ENCODE peak calls at places on chromosomes 3 and 15, in nine cellular contexts. O, D, J, N, S, K, A, B and X are unnamed samples.

GRCh38 chr3:157290761-157291160 is 130.8 kb upstream of the CCNL1 start:
- DNase-seq in O (no peak), D (no peak), J (no peak), N (no peak), S (no peak), K (no peak), A (no peak), B (peak; percentile 80), X (no peak)

GRCh38 chr3:174495231-174495755 is 363.8 kb upstream of the NAALADL2 start:
- DNase-seq in O (no peak), D (no peak), J (no peak), N (no peak), S (no peak), K (no peak), A (no peak), B (peak; percentile 23), X (no peak)

GRCh38 chr3:99012051-99012450 is 110.6 kb upstream of the DCBLD2 start:
- DNase-seq in O (no peak), D (no peak), J (no peak), N (no peak), S (no peak), K (no peak), A (no peak), B (peak; percentile 80), X (no peak)

GRCh38 chr15:75693501-75694240 is 19.0 kb downstream of the CSPG4 start:
- DNase-seq in O (no peak), D (no peak), J (no peak), N (no peak), S (no peak), K (no peak), A (no peak), B (peak; percentile 84), X (no peak)

GRCh38 chr15:77225641-77226040 is 154.7 kb upstream of the TSPAN3 start:
- DNase-seq in O (no peak), D (no peak), J (no peak), N (no peak), S (no peak), K (no peak), A (no peak), B (no peak), X (no peak)

GRCh38 chr15:39506146-39506545 is 74.7 kb upstream of the THBS1 start:
- DNase-seq in O (no peak), D (no peak), J (no peak), N (no peak), S (no peak), K (no peak), A (no peak), B (peak; percentile 91), X (no peak)

GRCh38 chr15:51387699-51388041 is 46.2 kb downstream of the GLDN start:
- DNase-seq in O (no peak), D (no peak), J (no peak), N (no peak), S (no peak), K (no peak), A (no peak), B (no peak), X (no peak)

GRCh38 chr15:86555939-86556725 is 476.5 kb downstream of the AGBL1 start:
- DNase-seq in O (no peak), D (no peak), J (no peak), N (no peak), S (no peak), K (no peak), A (no peak), B (peak; percentile 48), X (no peak)

GRCh38 chr3:29605845-29606244 is 325.0 kb downstream of the RBMS3 start:
- DNase-seq in O (no peak), D (no peak), J (no peak), N (no peak), S (no peak), K (no peak), A (no peak), B (peak; percentile 70), X (no peak)

GRCh38 chr3:186510374-186511079 is 33.7 kb downstream of the CRYGS start:
- DNase-seq in O (no peak), D (no peak), J (no peak), N (no peak), S (no peak), K (no peak), A (no peak), B (peak; percentile 38), X (no peak)

GRCh38 chr3:49181351-49181750 is 10.0 kb downstream of the KLHDC8B start:
- DNase-seq in O (no peak), D (no peak), J (no peak), N (no peak), S (no peak), K (no peak), A (no peak), B (no peak), X (no peak)

GRCh38 chr3:133474251-133474801 is 74.5 kb downstream of the BFSP2 start:
- DNase-seq in O (no peak), D (no peak), J (no peak), N (peak; percentile 69), S (peak; percentile 61), K (no peak), A (no peak), B (peak; percentile 42), X (no peak)

GRCh38 chr15:66161575-66162118 is 91.9 kb downstream of the MEGF11 start:
- DNase-seq in O (no peak), D (no peak), J (no peak), N (no peak), S (no peak), K (no peak), A (no peak), B (no peak), X (no peak)

GRCh38 chr3:48423883-48424695 is 5.8 kb downstream of the PLXNB1 start:
- DNase-seq in O (no peak), D (no peak), J (no peak), N (no peak), S (no peak), K (no peak), A (no peak), B (no peak), X (no peak)

DNA sequence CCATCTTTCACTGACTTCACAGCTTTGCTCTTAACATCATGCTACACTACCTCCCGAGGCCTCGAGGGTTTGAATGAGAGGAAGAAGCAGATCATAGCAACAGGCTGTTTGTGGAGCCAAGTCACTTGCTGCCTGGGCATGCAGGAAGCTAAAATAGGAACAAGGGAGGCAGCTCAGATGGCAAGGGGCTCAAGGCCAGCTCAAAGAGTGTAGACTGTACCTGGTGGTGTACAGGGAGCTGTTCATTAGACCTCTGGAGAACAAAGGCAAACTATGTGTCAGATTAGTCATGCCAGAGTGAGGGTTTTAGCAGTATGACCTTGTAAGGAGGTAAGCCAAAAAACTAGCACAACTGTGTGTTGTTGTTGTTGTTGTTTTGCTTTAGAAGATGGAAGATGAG is 28.8 kb downstream of the ARRDC4 start:
- DNase-seq in O (no peak), D (no peak), J (no peak), N (no peak), S (no peak), K (no peak), A (no peak), B (no peak), X (no peak)
- H3K9me3 ChIP-seq in O (peaks cover 14% of the 10 kb centered on the region), D (peaks cover 6% of the 10 kb centered on the region), J (no peaks in the 10 kb centered on the region), N (peaks cover 3% of the 10 kb centered on the region), S (no peaks in the 10 kb centered on the region), K (no peaks in the 10 kb centered on the region), A (peaks cover 10% of the 10 kb centered on the region), B (no peaks in the 10 kb centered on the region), X (no peaks in the 10 kb centered on the region)

GRCh38 chr15:88654430-88655102 is 15.8 kb downstream of the ISG20 start:
- DNase-seq in O (no peak), D (no peak), J (no peak), N (no peak), S (no peak), K (no peak), A (peak; percentile 68), B (no peak), X (no peak)
- H3K27ac ChIP-seq in O (no peak overlapping the region), D (no peak overlapping the region), J (no peak overlapping the region), N (no peak overlapping the region), S (no peak overlapping the region), K (no peak overlapping the region), A (no peak overlapping the region), B (no peak overlapping the region), X (no peak overlapping the region)

GRCh38 chr15:58489693-58490404 is 58.1 kb downstream of the LIPC start:
- DNase-seq in O (no peak), D (no peak), J (no peak), N (no peak), S (no peak), K (no peak), A (no peak), B (no peak), X (no peak)

GRCh38 chr15:58491151-58491473 is 59.3 kb downstream of the LIPC start:
- DNase-seq in O (no peak), D (no peak), J (no peak), N (no peak), S (no peak), K (no peak), A (no peak), B (no peak), X (no peak)

GRCh38 chr15:58487724-58488120 is 55.9 kb downstream of the LIPC start:
- DNase-seq in O (no peak), D (no peak), J (no peak), N (no peak), S (no peak), K (no peak), A (no peak), B (no peak), X (no peak)

GRCh38 chr15:58490405-58491150 is 58.8 kb downstream of the LIPC start:
- DNase-seq in O (no peak), D (no peak), J (no peak), N (peak; percentile 66), S (no peak), K (no peak), A (no peak), B (no peak), X (no peak)

DNA sequence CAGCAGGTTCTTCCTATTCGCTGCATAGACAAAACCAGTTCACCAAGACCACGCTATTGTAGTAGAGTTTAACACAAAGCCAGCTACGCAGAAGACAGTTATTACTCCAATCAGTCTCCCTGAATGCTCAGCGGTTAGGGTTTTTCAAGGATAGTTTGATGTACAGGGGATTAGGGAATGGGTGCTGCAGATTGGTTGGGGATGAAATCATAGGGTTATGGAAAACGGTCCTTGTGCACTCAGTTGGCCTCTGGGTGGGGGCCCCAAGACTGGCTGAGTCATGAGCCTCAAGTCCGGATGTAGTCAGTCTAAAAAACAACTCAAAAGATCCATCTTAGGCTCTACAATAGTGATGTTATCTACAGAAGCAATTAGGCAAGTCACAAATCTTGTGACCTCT is 57.5 kb downstream of the LIPC start:
- DNase-seq in O (no peak), D (no peak), J (no peak), N (no peak), S (no peak), K (no peak), A (no peak), B (no peak), X (no peak)
- H3K9me3 ChIP-seq in O (peaks cover 12% of the 10 kb centered on the region), D (peaks cover 27% of the 10 kb centered on the region), J (no peaks in the 10 kb centered on the region), N (no peaks in the 10 kb centered on the region), S (no peaks in the 10 kb centered on the region), K (peaks cover 5% of the 10 kb centered on the region), A (no peaks in the 10 kb centered on the region), B (no peaks in the 10 kb centered on the region), X (peaks cover 8% of the 10 kb centered on the region)

DNA sequence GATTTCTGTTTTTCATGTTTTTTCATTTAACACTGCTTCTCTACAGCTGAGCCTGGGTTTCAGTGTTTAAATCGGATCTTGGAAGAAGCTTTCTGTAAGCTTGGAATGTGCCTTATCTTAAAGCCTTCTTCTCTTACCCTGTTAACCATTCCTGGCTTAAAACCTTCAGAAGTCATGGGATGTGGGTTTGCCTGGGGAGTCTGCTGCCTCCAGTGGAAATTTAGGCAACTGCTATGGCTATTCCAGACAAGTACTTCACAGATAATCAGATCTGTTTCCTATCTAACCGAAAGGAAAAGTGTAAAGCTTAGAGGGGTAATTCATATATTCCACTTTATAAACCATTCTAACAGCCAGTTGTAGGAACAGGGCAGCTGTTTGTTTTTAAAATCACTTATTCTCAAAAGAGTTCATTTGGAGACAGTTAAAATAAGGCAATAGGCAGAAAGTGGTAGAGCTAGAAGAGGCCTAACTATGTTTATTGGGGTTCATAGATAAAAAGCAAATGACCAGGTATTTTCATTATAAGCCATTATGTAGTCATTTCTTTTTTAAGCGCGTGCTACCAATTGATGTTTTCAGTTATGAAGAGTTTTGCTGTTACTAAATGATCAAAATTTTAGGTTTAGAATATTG is 219.9 kb downstream of the TCF12 start:
- DNase-seq in O (peak; percentile 35), D (peak; percentile 63), J (peak; percentile 13), N (no peak), S (no peak), K (peak; percentile 9), A (no peak), B (peak; percentile 80), X (no peak)
- H3K27ac ChIP-seq in O (no peak overlapping the region), D (no peak overlapping the region), J (no peak overlapping the region), N (no peak overlapping the region), S (no peak overlapping the region), K (no peak overlapping the region), A (no peak overlapping the region), B (no peak overlapping the region), X (no peak overlapping the region)